ENCODE peak calls at places on chromosome 19, in nine cellular contexts. J is keratinocyte, T is endothelial cell of umbilical vein, A is GM23338, M is neural progenitor cell, V is HCT116, E is MM.1S, C is K562, R is GM23248. Q is an unnamed sample. For H3K79me2, the result is how much of the 10 kb centered on the place peaks cover.

GRCh38 chr19:690203-690602 is 5.0 kb downstream of the PRSS57 start:
- DNase-seq in J (no peak), T (no peak), A (no peak), M (no peak), V (no peak), E (no peak), C (no peak), R (no peak), Q (no peak)

GRCh38 chr19:55529636-55530230 is 7.2 kb downstream of the SBK2 start:
- DNase-seq in J (no peak), T (no peak), A (no peak), M (no peak), V (no peak), E (no peak), C (no peak), R (no peak), Q (no peak)

GRCh38 chr19:34512254-34512796 is 30.8 kb downstream of the WTIP start:
- DNase-seq in J (no peak), T (no peak), A (no peak), M (no peak), V (no peak), E (no peak), C (no peak), R (no peak), Q (no peak)

GRCh38 chr19:35272122-35272715 is 3.5 kb downstream of the USF2 start:
- DNase-seq in J (no peak), T (no peak), A (no peak), M (no peak), V (no peak), E (no peak), C (no peak), R (no peak), Q (no peak)

GRCh38 chr19:18202759-18203407 is 959 bp downstream of the RAB3A start:
- DNase-seq in J (no peak), T (no peak), A (peak), M (peak), V (no peak), E (peak), C (peak), R (peak), Q (no peak)

GRCh38 chr19:52397310-52398090 is at the start of gene ZNF528:
- DNase-seq in J (peak), T (peak), A (peak), M (peak), V (no peak), E (no peak), C (peak), R (peak), Q (peak)

GRCh38 chr19:31560771-31561080 is 211.5 kb upstream of the TSHZ3 start:
- DNase-seq in J (no peak), T (no peak), A (no peak), M (no peak), V (no peak), E (no peak), C (no peak), R (no peak), Q (no peak)

GRCh38 chr19:31071157-31071855 is 277.9 kb downstream of the TSHZ3 start:
- DNase-seq in J (no peak), T (no peak), A (peak), M (no peak), V (no peak), E (no peak), C (no peak), R (no peak), Q (no peak)

GRCh38 chr19:9883231-9883758 is 48.2 kb downstream of the PIN1 start:
- DNase-seq in J (no peak), T (no peak), A (peak), M (peak), V (peak), E (no peak), C (no peak), R (no peak), Q (no peak)

GRCh38 chr19:41449079-41449864 is 6.3 kb downstream of the ERICH4 start:
- DNase-seq in J (no peak), T (peak), A (peak), M (peak), V (peak), E (peak), C (peak), R (peak), Q (peak)

DNA sequence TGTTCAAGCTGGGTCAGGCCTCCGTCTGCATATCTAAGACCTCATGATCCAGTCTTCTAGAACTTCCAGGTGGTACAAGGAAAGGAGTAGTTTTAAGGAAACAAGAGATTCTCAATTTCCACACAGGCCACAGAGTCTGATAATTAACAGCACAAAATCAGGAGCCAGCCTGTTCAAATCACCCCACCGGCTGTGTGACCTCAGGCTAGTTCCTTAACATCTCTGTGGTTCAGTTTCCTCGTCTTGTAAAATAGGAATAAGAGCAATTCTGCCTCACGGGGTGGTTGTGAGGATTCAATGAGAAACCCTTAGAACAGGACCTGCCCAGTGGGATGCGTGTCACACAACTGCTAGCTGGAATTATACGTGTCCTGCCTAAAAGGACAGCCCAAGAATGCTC is 25.6 kb downstream of the FCGBP start:
- DNase-seq in J (no peak), T (no peak), A (no peak), M (no peak), V (no peak), E (no peak), C (no peak), R (no peak), Q (no peak)
- H3K79me2 ChIP-seq in J (under half), T (under half), A (under half), M (under half), V (under half), E (under half), C (under half), R (under half), Q (under half)

GRCh38 chr19:51025401-51025800 is 1.0 kb downstream of the KLK11 start:
- DNase-seq in J (no peak), T (no peak), A (no peak), M (no peak), V (no peak), E (no peak), C (no peak), R (no peak), Q (no peak)
- H3K4me3 ChIP-seq in J (peak), T (no peak), A (no peak), M (no peak), V (no peak), E (no peak), C (no peak), R (no peak), Q (no peak)

GRCh38 chr19:45598267-45599011 is 3.6 kb downstream of the GPR4 start:
- DNase-seq in J (no peak), T (peak), A (no peak), M (no peak), V (no peak), E (no peak), C (no peak), R (peak), Q (no peak)
- TF ChIP-seq EZH2 in J (no peak), T (no peak), A (no peak), M (no peak), V (no peak), E (no peak), C (no peak), R (no peak), Q (peak)

GRCh38 chr19:38850231-38850975 is 617 bp upstream of the HNRNPL start:
- DNase-seq in J (peak), T (peak), A (peak), M (peak), V (peak), E (peak), C (peak), R (peak), Q (peak)

GRCh38 chr19:38849147-38849745 is 540 bp downstream of the HNRNPL start:
- DNase-seq in J (no peak), T (peak), A (peak), M (peak), V (peak), E (peak), C (peak), R (peak), Q (peak)

GRCh38 chr19:38850976-38851621 is 1.3 kb upstream of the HNRNPL start:
- DNase-seq in J (no peak), T (peak), A (peak), M (peak), V (no peak), E (no peak), C (peak), R (peak), Q (no peak)

GRCh38 chr19:38848299-38849146 is 1.3 kb downstream of the HNRNPL start:
- DNase-seq in J (no peak), T (peak), A (no peak), M (no peak), V (no peak), E (no peak), C (no peak), R (peak), Q (no peak)

GRCh38 chr19:38849746-38850230 is at the start of gene HNRNPL:
- DNase-seq in J (no peak), T (no peak), A (no peak), M (no peak), V (no peak), E (no peak), C (peak), R (no peak), Q (no peak)
- H3K79me2 ChIP-seq in J (under half), T (under half), A (under half), M (under half), V (under half), E (half or more), C (half or more), R (under half), Q (under half)

GRCh38 chr19:46357846-46358583 is 11.1 kb downstream of the PPP5C start:
- DNase-seq in J (no peak), T (no peak), A (no peak), M (no peak), V (no peak), E (no peak), C (no peak), R (peak), Q (peak)

GRCh38 chr19:46364359-46364758 is 17.5 kb downstream of the PPP5C start:
- DNase-seq in J (no peak), T (no peak), A (no peak), M (no peak), V (no peak), E (no peak), C (no peak), R (no peak), Q (no peak)

GRCh38 chr19:46366620-46367277 is 19.9 kb downstream of the PPP5C start:
- DNase-seq in J (no peak), T (no peak), A (no peak), M (no peak), V (no peak), E (no peak), C (no peak), R (no peak), Q (no peak)

GRCh38 chr19:46365561-46365960 is 18.7 kb downstream of the PPP5C start:
- DNase-seq in J (no peak), T (no peak), A (no peak), M (peak), V (no peak), E (no peak), C (no peak), R (no peak), Q (peak)

GRCh38 chr19:46361915-46362314 is 15.0 kb downstream of the PPP5C start:
- DNase-seq in J (no peak), T (no peak), A (no peak), M (no peak), V (no peak), E (no peak), C (no peak), R (no peak), Q (no peak)
- H3K4me3 ChIP-seq in J (no peak), T (no peak), A (no peak), M (no peak), V (no peak), E (no peak), C (no peak), R (no peak), Q (no peak)